ENCODE peak calls at places on chromosomes 4 and X, in four cellular contexts. F is NCI-H1105, D is progenitor cell of endocrine pancreas, I is ACHN. Z is an unnamed sample.

GRCh38 chr4:141329174-141329569 is 108.5 kb downstream of the ZNF330 start:
- DNase-seq in F (no peak), I (no peak), D (no peak), Z (peak)

GRCh38 chr4:184534511-184535391 is 60.4 kb upstream of the IRF2 start:
- DNase-seq in D (no peak), I (peak), F (no peak), Z (peak)

GRCh38 chrX:7586126-7586525 is 256.8 kb upstream of the VCX start:
- DNase-seq in D (no peak), F (no peak), I (peak), Z (peak)

GRCh38 chrX:150052226-150052625 is 113.9 kb upstream of the EOLA2 start:
- DNase-seq in D (no peak), F (no peak), I (no peak), Z (no peak)

GRCh38 chrX:116667760-116668159 is 205.0 kb upstream of the CT83 start:
- DNase-seq in D (no peak), I (no peak), F (no peak), Z (no peak)

GRCh38 chrX:97482901-97483300 is 599.2 kb downstream of the RPA4 start:
- DNase-seq in I (no peak), F (no peak), D (no peak), Z (no peak)

GRCh38 chr4:159250751-159251325 is 148.0 kb downstream of the RAPGEF2 start:
- DNase-seq in D (no peak), I (no peak), F (no peak), Z (no peak)

GRCh38 chr4:74654230-74654681 is 140.1 kb downstream of the BTC start:
- DNase-seq in I (peak), D (no peak), F (no peak), Z (peak)

GRCh38 chr4:146930673-146931072 is 15.0 kb downstream of the TTC29 start:
- DNase-seq in I (no peak), F (no peak), D (no peak), Z (no peak)

GRCh38 chr4:73067971-73068394 is 1.5 kb downstream of the COX18 start:
- DNase-seq in F (no peak), D (no peak), I (no peak), Z (peak)

GRCh38 chrX:123869488-123869887 is 9.6 kb downstream of the XIAP start:
- DNase-seq in I (no peak), D (no peak), F (no peak), Z (peak)

GRCh38 chr4:5989236-5990225 is 28.7 kb downstream of the C4orf50 start:
- DNase-seq in F (no peak), D (no peak), I (no peak), Z (no peak)

GRCh38 chr4:139279723-139280620 is at the start of gene MGARP:
- DNase-seq in D (peak), F (peak), I (peak), Z (peak)

GRCh38 chr4:73573794-73574528 is 46.3 kb downstream of the RASSF6 start:
- DNase-seq in F (peak), I (peak), D (peak), Z (peak)

GRCh38 chrX:69319376-69319775 is 154.1 kb upstream of the PJA1 start:
- DNase-seq in D (no peak), I (no peak), F (no peak), Z (no peak)

GRCh38 chrX:26889574-26889973 is 573.6 kb downstream of the PPP4R3C start:
- DNase-seq in I (no peak), D (no peak), F (no peak), Z (no peak)

GRCh38 chr4:142091085-142091513 is 454.7 kb downstream of the IL15 start:
- DNase-seq in F (no peak), I (peak), D (no peak), Z (peak)

GRCh38 chr4:62170235-62170634 is 970.1 kb downstream of the ADGRL3 start:
- DNase-seq in D (no peak), F (no peak), I (no peak), Z (no peak)

GRCh38 chr4:121278811-121279368 is 101.9 kb downstream of the QRFPR start:
- DNase-seq in I (no peak), D (no peak), F (no peak), Z (peak)

GRCh38 chr4:179145746-179146530 is 1703.7 kb upstream of the AGA start:
- DNase-seq in I (peak), F (no peak), D (no peak), Z (peak)

GRCh38 chr4:4591071-4591470 is 49.2 kb upstream of the STX18 start:
- DNase-seq in F (no peak), I (no peak), D (no peak), Z (no peak)

GRCh38 chrX:151970661-151971060 is 3.8 kb downstream of the GABRE start:
- DNase-seq in F (no peak), D (no peak), I (no peak), Z (peak)

GRCh38 chrX:16946361-16946964 is at the start of gene REPS2:
- DNase-seq in F (peak), I (peak), D (peak), Z (peak)

GRCh38 chr4:77151246-77151645 is 5.8 kb upstream of the CCNG2 start:
- DNase-seq in D (no peak), F (no peak), I (no peak), Z (no peak)

GRCh38 chrX:112818114-112819012 is 22.3 kb downstream of the AMOT start:
- DNase-seq in D (no peak), F (no peak), I (peak), Z (no peak)

GRCh38 chrX:54494970-54495813 is 842 bp downstream of the FGD1 start:
- DNase-seq in F (no peak), I (peak), D (peak), Z (no peak)

GRCh38 chrX:57595381-57595811 is 3.6 kb downstream of the ZXDB start:
- DNase-seq in I (peak), F (no peak), D (no peak), Z (peak)

GRCh38 chr4:104491826-104492771 is 2.6 kb downstream of the CXXC4 start:
- DNase-seq in D (no peak), F (no peak), I (no peak), Z (no peak)

GRCh38 chr4:64271601-64272081 is 137.6 kb downstream of the TECRL start:
- DNase-seq in I (peak), D (no peak), F (no peak), Z (no peak)

GRCh38 chrX:118181030-118181429 is 64.4 kb upstream of the KLHL13 start:
- DNase-seq in F (no peak), D (no peak), I (peak), Z (no peak)

GRCh38 chr4:42436950-42437349 is 39.7 kb downstream of the SHISA3 start:
- DNase-seq in F (no peak), D (no peak), I (no peak), Z (no peak)